ENCODE peak calls at places on chromosome 10, in five cellular contexts. One of them, this sample, is unnamed.

GRCh38 chr10:118590334-118590733 is 5.1 kb downstream of the PRLHR start:
- DNase-seq in pancreas: peak; percentile 77
- DNase-seq in psoas muscle: no peak
- DNase-seq in HCT116: no peak
- DNase-seq in left ventricle myocardium inferior: no peak
- DNase-seq in this sample: no peak

GRCh38 chr10:88232029-88232895 is 350.9 kb downstream of the RNLS start:
- DNase-seq in HCT116: no peak
- DNase-seq in left ventricle myocardium inferior: peak; percentile 89
- DNase-seq in pancreas: peak; percentile 60
- DNase-seq in psoas muscle: peak; percentile 91
- DNase-seq in this sample: peak; percentile 54

GRCh38 chr10:24518981-24519597 is 204.6 kb downstream of the ARHGAP21 start:
- DNase-seq in psoas muscle: peak; percentile 67
- DNase-seq in left ventricle myocardium inferior: peak; percentile 28
- DNase-seq in HCT116: peak; percentile 23
- DNase-seq in pancreas: no peak
- DNase-seq in this sample: peak; percentile 38

GRCh38 chr10:132016514-132016913 is 34.8 kb upstream of the BNIP3 start:
- DNase-seq in left ventricle myocardium inferior: no peak
- DNase-seq in pancreas: no peak
- DNase-seq in psoas muscle: no peak
- DNase-seq in HCT116: no peak
- DNase-seq in this sample: no peak

GRCh38 chr10:97017474-97017903 is 168.3 kb downstream of the SLIT1 start:
- DNase-seq in HCT116: no peak
- DNase-seq in psoas muscle: no peak
- DNase-seq in left ventricle myocardium inferior: no peak
- DNase-seq in pancreas: no peak
- DNase-seq in this sample: no peak

GRCh38 chr10:1412531-1413189 is 324.7 kb downstream of the ADARB2 start:
- DNase-seq in HCT116: no peak
- DNase-seq in left ventricle myocardium inferior: no peak
- DNase-seq in pancreas: no peak
- DNase-seq in psoas muscle: no peak
- DNase-seq in this sample: no peak

GRCh38 chr10:45239642-45240041 is 75.8 kb downstream of the OR13A1 start:
- DNase-seq in psoas muscle: no peak
- DNase-seq in pancreas: no peak
- DNase-seq in left ventricle myocardium inferior: no peak
- DNase-seq in HCT116: no peak
- DNase-seq in this sample: no peak

GRCh38 chr10:34288634-34289033 is 526.5 kb downstream of the PARD3 start:
- DNase-seq in psoas muscle: no peak
- DNase-seq in left ventricle myocardium inferior: no peak
- DNase-seq in pancreas: no peak
- DNase-seq in HCT116: peak; percentile 16
- DNase-seq in this sample: no peak

GRCh38 chr10:6035926-6036575 is 26.1 kb downstream of the IL2RA start:
- DNase-seq in HCT116: no peak
- DNase-seq in psoas muscle: no peak
- DNase-seq in left ventricle myocardium inferior: no peak
- DNase-seq in pancreas: no peak
- DNase-seq in this sample: no peak

GRCh38 chr10:48211777-48212176 is 62.7 kb downstream of the FRMPD2 start:
- DNase-seq in psoas muscle: no peak
- DNase-seq in left ventricle myocardium inferior: no peak
- DNase-seq in HCT116: no peak
- DNase-seq in pancreas: no peak
- DNase-seq in this sample: no peak

GRCh38 chr10:48444266-48444665 is 137.8 kb downstream of the MAPK8 start:
- DNase-seq in HCT116: peak; percentile 12
- DNase-seq in psoas muscle: no peak
- DNase-seq in pancreas: no peak
- DNase-seq in left ventricle myocardium inferior: no peak
- DNase-seq in this sample: no peak

GRCh38 chr10:70664702-70665195 is 7.6 kb upstream of the ADAMTS14 start:
- DNase-seq in pancreas: no peak
- DNase-seq in HCT116: no peak
- DNase-seq in left ventricle myocardium inferior: no peak
- DNase-seq in psoas muscle: no peak
- DNase-seq in this sample: no peak

GRCh38 chr10:124259139-124259825 is 159.4 kb downstream of the OAT start:
- DNase-seq in pancreas: no peak
- DNase-seq in HCT116: peak; percentile 21
- DNase-seq in left ventricle myocardium inferior: no peak
- DNase-seq in psoas muscle: no peak
- DNase-seq in this sample: no peak

GRCh38 chr10:132697568-132698200 is 88.3 kb downstream of the NKX6-2 start:
- DNase-seq in HCT116: no peak
- DNase-seq in pancreas: peak; percentile 29
- DNase-seq in psoas muscle: peak; percentile 24
- DNase-seq in left ventricle myocardium inferior: peak; percentile 5
- DNase-seq in this sample: no peak

GRCh38 chr10:69153227-69153626 is 26.8 kb upstream of the SUPV3L1 start:
- DNase-seq in left ventricle myocardium inferior: no peak
- DNase-seq in HCT116: no peak
- DNase-seq in pancreas: no peak
- DNase-seq in psoas muscle: no peak
- DNase-seq in this sample: no peak

GRCh38 chr10:50293508-50294320 is 42.4 kb upstream of the ASAH2 start:
- DNase-seq in left ventricle myocardium inferior: no peak
- DNase-seq in psoas muscle: no peak
- DNase-seq in pancreas: no peak
- DNase-seq in HCT116: no peak
- DNase-seq in this sample: no peak

GRCh38 chr10:6175329-6176055 is 27.2 kb upstream of the PFKFB3 start:
- DNase-seq in psoas muscle: peak; percentile 87
- DNase-seq in HCT116: no peak
- DNase-seq in pancreas: no peak
- DNase-seq in left ventricle myocardium inferior: no peak
- DNase-seq in this sample: peak; percentile 90

GRCh38 chr10:62113680-62114079 is 155.0 kb downstream of the RTKN2 start:
- DNase-seq in pancreas: no peak
- DNase-seq in HCT116: no peak
- DNase-seq in left ventricle myocardium inferior: no peak
- DNase-seq in psoas muscle: no peak
- DNase-seq in this sample: no peak

GRCh38 chr10:119509909-119510451 is 32.5 kb downstream of the RGS10 start:
- DNase-seq in left ventricle myocardium inferior: peak; percentile 76
- DNase-seq in HCT116: no peak
- DNase-seq in psoas muscle: peak; percentile 84
- DNase-seq in pancreas: no peak
- DNase-seq in this sample: peak; percentile 59

GRCh38 chr10:96511044-96511945 is 2.4 kb downstream of the TLL2 start:
- DNase-seq in psoas muscle: no peak
- DNase-seq in HCT116: peak; percentile 31
- DNase-seq in left ventricle myocardium inferior: no peak
- DNase-seq in pancreas: no peak
- DNase-seq in this sample: no peak

GRCh38 chr10:62019013-62019684 is 117.7 kb downstream of the ARID5B start:
- DNase-seq in psoas muscle: no peak
- DNase-seq in pancreas: no peak
- DNase-seq in HCT116: no peak
- DNase-seq in left ventricle myocardium inferior: no peak
- DNase-seq in this sample: no peak

DNA sequence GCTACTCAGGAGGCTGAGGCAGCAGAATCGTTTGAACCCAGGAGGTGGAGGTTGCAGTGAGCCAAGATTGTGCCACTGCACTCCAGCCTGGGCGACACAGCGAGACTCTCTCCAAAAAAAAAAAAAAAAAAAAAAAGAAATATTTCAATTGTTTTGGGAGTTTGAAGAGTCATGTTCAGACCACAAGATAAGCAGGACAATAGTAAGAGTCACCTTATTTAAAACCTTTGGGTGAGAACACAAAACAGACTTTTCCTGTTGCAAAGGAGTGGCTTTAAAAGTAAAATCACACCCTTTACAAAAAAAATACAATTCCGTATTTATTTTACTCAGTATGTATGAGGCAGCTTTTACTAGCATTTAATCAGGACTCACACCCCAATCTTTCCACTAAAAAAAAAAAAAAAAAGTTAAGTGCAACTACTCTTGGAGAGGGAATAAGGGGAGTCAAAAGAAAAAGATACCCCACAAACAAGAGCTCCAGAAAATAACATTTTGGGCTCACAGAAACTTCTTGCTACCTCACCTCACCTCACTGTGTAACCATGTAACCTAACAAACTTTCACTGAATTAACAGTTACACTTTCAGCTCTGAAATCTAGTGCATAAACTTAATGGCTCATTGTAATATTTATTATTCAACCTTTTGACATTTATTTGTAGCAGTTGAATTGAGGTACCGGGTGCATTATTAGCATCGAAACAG is 11.2 kb downstream of the SKIDA1 start:
- DNase-seq in psoas muscle: no peak
- DNase-seq in pancreas: no peak
- DNase-seq in HCT116: no peak
- DNase-seq in left ventricle myocardium inferior: no peak
- DNase-seq in this sample: no peak
- H3K4me3 ChIP-seq in psoas muscle: no peak overlapping the region
- H3K4me3 ChIP-seq in pancreas: no peak overlapping the region
- H3K4me3 ChIP-seq in HCT116: no peak overlapping the region
- H3K4me3 ChIP-seq in left ventricle myocardium inferior: peak overlapping the region; percentile 75
- H3K4me3 ChIP-seq in this sample: no peak overlapping the region

GRCh38 chr10:103896225-103896624 is 21.8 kb downstream of the STN1 start:
- DNase-seq in HCT116: peak; percentile 45
- DNase-seq in pancreas: no peak
- DNase-seq in psoas muscle: no peak
- DNase-seq in left ventricle myocardium inferior: no peak
- DNase-seq in this sample: no peak

GRCh38 chr10:103897241-103897774 is 20.7 kb downstream of the STN1 start:
- DNase-seq in psoas muscle: no peak
- DNase-seq in pancreas: no peak
- DNase-seq in HCT116: no peak
- DNase-seq in left ventricle myocardium inferior: no peak
- DNase-seq in this sample: no peak

GRCh38 chr10:103892181-103892580 is 25.8 kb downstream of the STN1 start:
- DNase-seq in psoas muscle: no peak
- DNase-seq in pancreas: no peak
- DNase-seq in left ventricle myocardium inferior: no peak
- DNase-seq in HCT116: no peak
- DNase-seq in this sample: no peak

GRCh38 chr10:103895458-103896186 is 22.4 kb downstream of the STN1 start:
- DNase-seq in psoas muscle: no peak
- DNase-seq in HCT116: peak; percentile 97
- DNase-seq in pancreas: no peak
- DNase-seq in left ventricle myocardium inferior: no peak
- DNase-seq in this sample: no peak

DNA sequence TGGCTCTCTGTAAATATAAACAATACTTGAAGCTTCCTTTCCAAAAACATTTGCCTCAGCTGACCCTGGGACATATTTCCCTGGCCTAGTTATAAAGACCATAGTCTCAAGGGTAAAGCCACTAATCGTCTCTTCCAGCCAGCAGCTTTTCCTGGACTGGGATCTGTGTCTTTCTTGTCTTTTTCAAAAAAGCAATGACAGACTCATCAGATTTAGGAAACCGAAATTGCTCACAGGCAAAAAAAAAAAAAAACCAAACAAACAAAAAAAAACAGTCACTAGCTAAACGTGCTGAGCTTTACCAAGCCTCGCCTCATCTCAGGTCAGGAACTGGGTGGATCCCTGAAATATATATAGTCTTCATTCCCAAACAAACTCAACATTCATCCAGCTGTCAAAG is 23.5 kb downstream of the STN1 start:
- DNase-seq in psoas muscle: no peak
- DNase-seq in left ventricle myocardium inferior: no peak
- DNase-seq in HCT116: no peak
- DNase-seq in pancreas: no peak
- DNase-seq in this sample: no peak
- H3K4me1 ChIP-seq in psoas muscle: peaks cover 28% of the 10 kb centered on the region
- H3K4me1 ChIP-seq in left ventricle myocardium inferior: peaks cover 90% of the 10 kb centered on the region
- H3K4me1 ChIP-seq in HCT116: peaks cover 84% of the 10 kb centered on the region
- H3K4me1 ChIP-seq in pancreas: peaks cover 45% of the 10 kb centered on the region
- H3K4me1 ChIP-seq in this sample: peaks cover 38% of the 10 kb centered on the region

GRCh38 chr10:79507436-79508167 is 4.7 kb upstream of the EIF5AL1 start:
- DNase-seq in HCT116: no peak
- DNase-seq in psoas muscle: no peak
- DNase-seq in left ventricle myocardium inferior: no peak
- DNase-seq in pancreas: no peak
- DNase-seq in this sample: no peak

GRCh38 chr10:79505771-79506351 is 6.5 kb upstream of the EIF5AL1 start:
- DNase-seq in pancreas: no peak
- DNase-seq in HCT116: no peak
- DNase-seq in psoas muscle: no peak
- DNase-seq in left ventricle myocardium inferior: no peak
- DNase-seq in this sample: no peak

GRCh38 chr10:79498431-79498830 is 13.9 kb upstream of the EIF5AL1 start:
- DNase-seq in psoas muscle: no peak
- DNase-seq in left ventricle myocardium inferior: no peak
- DNase-seq in pancreas: no peak
- DNase-seq in HCT116: no peak
- DNase-seq in this sample: no peak

GRCh38 chr10:79496896-79497295 is 15.4 kb upstream of the EIF5AL1 start:
- DNase-seq in left ventricle myocardium inferior: no peak
- DNase-seq in pancreas: no peak
- DNase-seq in HCT116: no peak
- DNase-seq in psoas muscle: no peak
- DNase-seq in this sample: no peak

GRCh38 chr10:79502561-79503309 is 9.6 kb upstream of the EIF5AL1 start:
- DNase-seq in psoas muscle: no peak
- DNase-seq in left ventricle myocardium inferior: no peak
- DNase-seq in pancreas: peak; percentile 61
- DNase-seq in HCT116: no peak
- DNase-seq in this sample: no peak
- TF ChIP-seq CTCF in psoas muscle: peak; percentile 22
- TF ChIP-seq CTCF in left ventricle myocardium inferior: peak; percentile 58
- TF ChIP-seq CTCF in pancreas: no peak
- TF ChIP-seq CTCF in HCT116: peak; percentile 56
- TF ChIP-seq CTCF in this sample: peak; percentile 27

DNA sequence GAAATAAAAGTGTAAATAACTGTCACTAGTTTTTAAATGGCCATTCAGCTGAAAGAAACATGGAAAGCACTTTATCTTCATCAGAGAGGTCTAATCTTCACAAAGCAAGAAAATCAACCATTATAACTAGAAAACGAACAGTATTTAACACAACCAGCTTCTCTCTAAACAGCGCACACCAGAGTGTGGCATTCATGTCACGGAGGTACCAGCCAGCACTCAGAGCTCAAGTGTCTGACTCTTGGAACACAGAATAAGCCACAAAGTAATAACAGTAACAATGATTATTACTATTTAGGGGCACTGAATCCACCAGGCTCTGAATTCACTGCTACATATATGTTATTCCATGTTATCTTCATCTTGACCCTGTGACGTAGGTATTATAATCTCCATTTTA is 60.1 kb downstream of the IFIT5 start:
- DNase-seq in pancreas: no peak
- DNase-seq in psoas muscle: no peak
- DNase-seq in HCT116: no peak
- DNase-seq in left ventricle myocardium inferior: no peak
- DNase-seq in this sample: no peak
- H3K4me3 ChIP-seq in pancreas: no peak overlapping the region
- H3K4me3 ChIP-seq in psoas muscle: no peak overlapping the region
- H3K4me3 ChIP-seq in HCT116: no peak overlapping the region
- H3K4me3 ChIP-seq in left ventricle myocardium inferior: no peak overlapping the region
- H3K4me3 ChIP-seq in this sample: no peak overlapping the region

This sample was measured in gastrocnemius medialis.